ENCODE peak calls at places on chromosomes 12 and 14, in nine cellular contexts. E is coronary artery, U is astrocyte, J is dorsolateral prefrontal cortex, N is colonic mucosa, Q is tibial artery, T is fibroblast of mammary gland, I is mesendoderm, Y is tibial nerve. X is an unnamed sample.

GRCh38 chr14:21768116-21768874 is 94.7 kb upstream of the OR4E1 start:
- DNase-seq in E (no peak), U (no peak), J (no peak), N (no peak), Q (no peak), T (peak), I (peak), Y (no peak), X (no peak)

GRCh38 chr12:9335867-9336266 is 127.7 kb upstream of the PZP start:
- DNase-seq in E (no peak), U (no peak), J (no peak), N (no peak), Q (no peak), T (no peak), I (no peak), Y (no peak), X (no peak)

GRCh38 chr12:34395056-34396005 is 373.0 kb downstream of the ALG10 start:
- DNase-seq in E (peak), U (no peak), J (peak), N (peak), Q (no peak), T (no peak), I (no peak), Y (no peak), X (peak)

GRCh38 chr14:104085032-104085888 is at the start of gene ASPG:
- DNase-seq in E (peak), U (no peak), J (no peak), N (peak), Q (peak), T (no peak), I (peak), Y (no peak), X (no peak)

GRCh38 chr12:78002878-78003277 is 172.2 kb downstream of the NAV3 start:
- DNase-seq in E (no peak), U (no peak), J (no peak), N (no peak), Q (no peak), T (peak), I (no peak), Y (no peak), X (no peak)

GRCh38 chr12:62673027-62673815 is 206.6 kb downstream of the MON2 start:
- DNase-seq in E (no peak), U (no peak), J (no peak), N (no peak), Q (no peak), T (no peak), I (peak), Y (no peak), X (no peak)

GRCh38 chr14:80784824-80785223 is 156.7 kb downstream of the CEP128 start:
- DNase-seq in E (no peak), U (no peak), J (no peak), N (no peak), Q (no peak), T (peak), I (no peak), Y (peak), X (no peak)

GRCh38 chr14:99213101-99213500 is 58.9 kb downstream of the BCL11B start:
- DNase-seq in E (no peak), U (peak), J (no peak), N (no peak), Q (no peak), T (no peak), I (no peak), Y (no peak), X (no peak)

GRCh38 chr12:78120866-78121590 is 290.3 kb downstream of the NAV3 start:
- DNase-seq in E (no peak), U (no peak), J (no peak), N (no peak), Q (no peak), T (peak), I (no peak), Y (peak), X (no peak)

GRCh38 chr14:92848941-92849340 is 54.8 kb downstream of the GOLGA5 start:
- DNase-seq in E (no peak), U (no peak), J (no peak), N (no peak), Q (no peak), T (no peak), I (no peak), Y (no peak), X (no peak)

GRCh38 chr12:9951026-9951652 is 19.0 kb upstream of the CLEC2A start:
- DNase-seq in E (no peak), U (no peak), J (no peak), N (no peak), Q (no peak), T (no peak), I (no peak), Y (no peak), X (no peak)

GRCh38 chr12:100675432-100675831 is 101.9 kb downstream of the GAS2L3 start:
- DNase-seq in E (no peak), U (peak), J (no peak), N (no peak), Q (peak), T (peak), I (no peak), Y (peak), X (no peak)

GRCh38 chr12:56670836-56671235 is 17.2 kb downstream of the PTGES3 start:
- DNase-seq in E (no peak), U (no peak), J (no peak), N (no peak), Q (no peak), T (no peak), I (no peak), Y (no peak), X (no peak)

GRCh38 chr12:120376416-120376815 is 7.5 kb upstream of the MSI1 start:
- DNase-seq in E (no peak), U (no peak), J (no peak), N (no peak), Q (no peak), T (no peak), I (peak), Y (no peak), X (no peak)

GRCh38 chr14:54836231-54836630 is 66.4 kb downstream of the GCH1 start:
- DNase-seq in E (no peak), U (no peak), J (no peak), N (no peak), Q (no peak), T (no peak), I (no peak), Y (no peak), X (no peak)

GRCh38 chr12:64293654-64294364 is 71.7 kb upstream of the KICS2 start:
- DNase-seq in E (no peak), U (no peak), J (no peak), N (no peak), Q (no peak), T (no peak), I (no peak), Y (no peak), X (no peak)

GRCh38 chr12:105705765-105706164 is 375.3 kb downstream of the C12orf75 start:
- DNase-seq in E (no peak), U (peak), J (peak), N (peak), Q (peak), T (peak), I (peak), Y (peak), X (no peak)

GRCh38 chr12:12890492-12890814 is 909 bp upstream of the GPRC5A start:
- DNase-seq in E (no peak), U (no peak), J (no peak), N (peak), Q (no peak), T (no peak), I (no peak), Y (no peak), X (no peak)

GRCh38 chr14:32007755-32008374 is 69.2 kb upstream of the ARHGAP5 start:
- DNase-seq in E (no peak), U (no peak), J (no peak), N (no peak), Q (no peak), T (no peak), I (no peak), Y (no peak), X (peak)
- H3K4me3 ChIP-seq in E (no peak), U (no peak), J (no peak), N (no peak), Q (no peak), T (no peak), I (no peak), Y (no peak), X (no peak)

GRCh38 chr12:848519-849191 is 96.3 kb downstream of the WNK1 start:
- DNase-seq in E (no peak), U (peak), J (no peak), N (no peak), Q (no peak), T (peak), I (no peak), Y (no peak), X (no peak)

GRCh38 chr12:852864-853263 is 96.6 kb downstream of the RAD52 start:
- DNase-seq in E (no peak), U (no peak), J (no peak), N (no peak), Q (no peak), T (no peak), I (no peak), Y (no peak), X (no peak)

GRCh38 chr12:849192-849527 is 96.8 kb downstream of the WNK1 start:
- DNase-seq in E (no peak), U (no peak), J (no peak), N (no peak), Q (no peak), T (no peak), I (no peak), Y (no peak), X (no peak)

GRCh38 chr12:851343-851742 is 98.2 kb downstream of the RAD52 start:
- DNase-seq in E (no peak), U (peak), J (no peak), N (no peak), Q (no peak), T (peak), I (no peak), Y (no peak), X (no peak)

GRCh38 chr12:851913-852312 is 97.6 kb downstream of the RAD52 start:
- DNase-seq in E (no peak), U (peak), J (no peak), N (no peak), Q (no peak), T (peak), I (no peak), Y (no peak), X (no peak)
- H3K4me3 ChIP-seq in E (peak), U (no peak), J (no peak), N (no peak), Q (peak), T (peak), I (no peak), Y (no peak), X (peak)

GRCh38 chr12:109432842-109433304 is 44.2 kb downstream of the KCTD10 start:
- DNase-seq in E (peak), U (peak), J (peak), N (peak), Q (peak), T (peak), I (peak), Y (peak), X (peak)
- H3K4me3 ChIP-seq in E (no peak), U (no peak), J (no peak), N (no peak), Q (no peak), T (no peak), I (no peak), Y (no peak), X (no peak)

DNA sequence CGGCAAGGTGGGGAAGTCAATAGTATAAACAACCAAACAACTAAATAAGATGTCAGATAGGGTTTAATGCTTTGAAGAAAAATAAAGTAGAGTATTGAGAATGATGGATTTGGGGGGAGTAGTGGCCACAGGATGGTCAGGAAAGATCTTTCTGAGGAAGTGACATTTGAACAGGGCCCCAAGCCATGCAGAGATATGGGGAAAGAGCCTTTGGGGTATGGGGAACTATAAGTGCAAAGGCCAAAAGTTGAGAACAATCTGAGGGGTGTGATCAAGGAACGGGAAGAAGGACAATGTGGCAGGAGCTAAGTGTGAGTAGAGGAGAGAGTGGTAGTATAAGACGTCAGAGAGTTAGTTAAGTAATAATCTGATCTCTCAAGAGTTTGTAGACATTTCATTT is 1.3 kb downstream of the MRPS35 start:
- DNase-seq in E (no peak), U (no peak), J (no peak), N (no peak), Q (no peak), T (no peak), I (no peak), Y (no peak), X (no peak)
- H3K4me3 ChIP-seq in E (peak), U (peak), J (peak), N (no peak), Q (no peak), T (peak), I (no peak), Y (no peak), X (no peak)

GRCh38 chr14:23557521-23557920 is 1.4 kb downstream of the THTPA start:
- DNase-seq in E (no peak), U (no peak), J (no peak), N (no peak), Q (no peak), T (no peak), I (no peak), Y (no peak), X (no peak)

GRCh38 chr14:23558363-23559009 is 2.4 kb downstream of the THTPA start:
- DNase-seq in E (no peak), U (no peak), J (no peak), N (no peak), Q (no peak), T (no peak), I (no peak), Y (no peak), X (no peak)

GRCh38 chr14:23556700-23557440 is 799 bp downstream of the THTPA start:
- DNase-seq in E (no peak), U (no peak), J (no peak), N (no peak), Q (no peak), T (no peak), I (no peak), Y (no peak), X (no peak)

GRCh38 chr14:23559010-23559920 is 3.2 kb downstream of the THTPA start:
- DNase-seq in E (no peak), U (no peak), J (no peak), N (peak), Q (no peak), T (peak), I (no peak), Y (no peak), X (no peak)

DNA sequence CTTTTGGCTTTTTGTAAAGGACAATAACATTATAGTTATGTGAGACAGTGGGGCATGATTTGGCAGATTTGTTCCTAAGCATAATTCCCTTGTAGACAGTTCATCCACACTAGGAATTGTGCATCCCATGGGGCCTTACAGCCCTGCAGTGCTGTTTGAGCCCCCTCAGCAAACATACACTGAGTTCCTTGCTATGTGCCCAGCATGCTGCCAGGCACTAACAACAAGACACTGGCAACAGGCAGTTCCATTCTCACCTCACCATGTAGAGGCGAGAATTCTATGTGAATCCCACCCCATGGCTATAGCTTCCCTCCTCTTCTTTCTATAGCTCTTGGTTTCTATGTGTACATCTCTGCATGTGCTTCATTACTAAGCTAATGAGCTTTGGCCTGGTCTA is 1.9 kb downstream of the THTPA start:
- DNase-seq in E (no peak), U (no peak), J (no peak), N (no peak), Q (no peak), T (no peak), I (no peak), Y (no peak), X (no peak)
- H3K4me3 ChIP-seq in E (no peak), U (no peak), J (no peak), N (no peak), Q (no peak), T (no peak), I (no peak), Y (no peak), X (no peak)

DNA sequence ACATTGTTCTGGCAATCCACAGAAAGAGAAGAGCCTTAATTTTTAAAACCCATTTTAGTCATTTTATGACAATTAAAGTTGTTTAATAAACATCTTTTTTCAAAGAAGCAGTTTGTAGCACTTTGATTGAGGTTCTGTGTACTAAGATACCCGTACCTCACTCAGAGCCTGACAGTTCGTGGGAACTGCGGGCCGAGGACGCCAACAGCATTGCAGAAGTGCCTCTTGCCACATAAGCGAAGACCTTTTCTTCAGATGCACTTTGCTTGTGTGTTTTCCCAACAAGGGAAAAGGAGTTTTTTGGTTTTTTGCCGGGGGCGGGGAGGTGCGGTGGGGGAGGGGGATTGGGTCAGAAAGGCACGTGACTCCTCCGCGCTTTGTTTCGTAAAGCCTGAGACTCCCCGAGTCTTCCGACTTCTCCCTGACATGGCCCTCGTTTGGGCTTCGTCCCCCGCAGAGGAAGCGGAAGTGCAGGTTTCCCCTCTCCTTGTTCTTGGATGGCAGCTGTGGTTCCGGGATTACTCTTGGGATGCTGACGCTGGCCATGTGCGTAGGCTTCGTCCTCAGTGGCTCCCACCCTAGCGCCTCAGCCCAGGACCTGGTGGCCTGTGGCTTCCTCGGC is 70.8 kb downstream of the WDR20 start:
- DNase-seq in E (no peak), U (no peak), J (no peak), N (no peak), Q (no peak), T (no peak), I (no peak), Y (no peak), X (no peak)
- H3K4me3 ChIP-seq in E (no peak), U (no peak), J (no peak), N (no peak), Q (no peak), T (no peak), I (no peak), Y (no peak), X (no peak)

GRCh38 chr12:53972722-53973092 is 219 bp upstream of the HOXC11 start:
- DNase-seq in E (no peak), U (no peak), J (no peak), N (no peak), Q (no peak), T (no peak), I (no peak), Y (no peak), X (no peak)
- H3K4me3 ChIP-seq in E (no peak), U (no peak), J (no peak), N (no peak), Q (peak), T (peak), I (no peak), Y (peak), X (no peak)

DNA sequence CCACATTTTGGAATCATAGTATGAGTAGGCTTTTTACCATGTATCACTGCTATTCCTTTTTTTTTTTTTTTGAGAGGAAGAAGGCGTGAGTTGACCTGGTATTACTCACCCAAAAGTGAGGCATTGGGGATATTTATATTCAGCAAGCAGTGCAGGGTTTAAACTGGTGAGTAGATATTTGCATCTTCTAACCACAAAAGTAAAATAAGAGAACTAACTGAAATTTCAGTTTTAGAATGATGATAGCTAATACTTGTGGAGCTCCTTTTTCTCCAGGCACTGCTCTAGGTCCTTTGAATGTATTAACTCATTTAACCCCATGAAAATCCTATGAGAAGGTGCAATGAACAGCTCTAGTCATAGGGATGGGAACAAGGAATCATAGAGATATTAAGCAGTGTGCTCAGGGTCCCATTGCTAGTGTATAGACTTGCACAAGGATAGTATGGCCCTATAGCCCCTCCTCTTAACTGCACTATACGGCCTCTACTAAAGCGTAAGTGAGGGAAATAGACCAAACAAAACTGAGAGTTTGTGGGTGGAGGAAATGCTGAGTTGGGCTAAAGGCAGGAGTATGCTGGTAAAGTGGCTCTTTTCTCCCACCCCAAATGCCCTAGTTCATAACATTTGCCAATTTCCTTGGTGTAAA is 104.3 kb upstream of the MAX start:
- DNase-seq in E (no peak), U (peak), J (no peak), N (no peak), Q (no peak), T (peak), I (no peak), Y (no peak), X (no peak)
- H3K4me3 ChIP-seq in E (no peak), U (no peak), J (no peak), N (no peak), Q (no peak), T (no peak), I (no peak), Y (no peak), X (no peak)

GRCh38 chr12:83841620-83842019 is 1071.0 kb downstream of the SLC6A15 start:
- DNase-seq in E (no peak), U (peak), J (no peak), N (no peak), Q (no peak), T (peak), I (no peak), Y (no peak), X (no peak)
- H3K4me3 ChIP-seq in E (no peak), U (no peak), J (no peak), N (no peak), Q (no peak), T (no peak), I (no peak), Y (no peak), X (no peak)